ENCODE peak calls at places on chromosomes 12 and 14, in seven cellular contexts. N is SW 1271; S is NCI-H1092 treated with DMSO at 0.1 percent for 48 hours; K is SW480; D is HEK293T; M is activated CD8-positive, alpha-beta memory T cell treated with anti-CD3 and anti-CD28 coated beads for 1 hour; J is stimulated activated CD4-positive, alpha-beta T cell treated with anti-CD3 and anti-CD28 coated beads, Interleukin-12 subunit alpha, Interleukin-12 subunit beta, amount 100 ng/mL, for 4 hours. W is an unnamed sample.

GRCh38 chr14:67411820-67412421 is at the start of gene PLEK2:
- DNase-seq in S (no peak), D (no peak), J (peak), M (no peak), K (peak), N (peak), W (no peak)

GRCh38 chr14:104865069-104865630 is at the start of gene CEP170B:
- DNase-seq in M (no peak), K (peak), D (peak), S (no peak), N (peak), J (peak), W (no peak)

GRCh38 chr14:75229923-75230792 is 48.5 kb upstream of the FOS start:
- DNase-seq in J (no peak), K (peak), D (peak), M (peak), S (peak), N (peak), W (peak)

GRCh38 chr12:62720661-62721330 is 214.2 kb downstream of the PPM1H start:
- DNase-seq in D (no peak), J (no peak), M (no peak), N (no peak), K (no peak), S (peak), W (no peak)

GRCh38 chr12:22514875-22515274 is 29.5 kb downstream of the C2CD5 start:
- DNase-seq in D (no peak), N (no peak), M (no peak), K (no peak), J (no peak), S (no peak), W (no peak)

GRCh38 chr14:45947785-45948184 is 694.8 kb upstream of the MIS18BP1 start:
- DNase-seq in N (no peak), D (no peak), K (no peak), J (no peak), S (no peak), M (no peak), W (no peak)

GRCh38 chr12:83018063-83018462 is 331.4 kb downstream of the TMTC2 start:
- DNase-seq in S (no peak), K (no peak), J (no peak), M (no peak), N (no peak), D (no peak), W (no peak)

GRCh38 chr12:20463920-20464524 is 95.7 kb downstream of the PDE3A start:
- DNase-seq in N (peak), K (peak), S (no peak), J (no peak), D (no peak), M (no peak), W (no peak)

GRCh38 chr12:19410639-19411184 is 28.6 kb upstream of the AEBP2 start:
- DNase-seq in D (no peak), J (no peak), M (no peak), N (no peak), S (no peak), K (no peak), W (no peak)

GRCh38 chr14:20179218-20179617 is 11.5 kb upstream of the OR11G2 start:
- DNase-seq in N (no peak), K (no peak), J (no peak), S (no peak), D (no peak), M (no peak), W (no peak)

GRCh38 chr12:466762-467161 is 7.0 kb downstream of the B4GALNT3 start:
- DNase-seq in N (no peak), M (no peak), D (no peak), K (no peak), S (no peak), J (no peak), W (no peak)

GRCh38 chr12:73308079-73308478 is 1035.9 kb downstream of the TRHDE start:
- DNase-seq in D (no peak), K (no peak), S (no peak), N (no peak), M (no peak), J (no peak), W (no peak)

GRCh38 chr14:100526632-100527031 is 60.6 kb downstream of the BEGAIN start:
- DNase-seq in M (no peak), J (no peak), K (no peak), N (no peak), S (no peak), D (no peak), W (no peak)

GRCh38 chr14:92586001-92586947 is 72.7 kb downstream of the RIN3 start:
- DNase-seq in S (no peak), D (no peak), J (no peak), N (peak), M (no peak), K (no peak), W (no peak)

GRCh38 chr12:66441905-66442559 is 139.7 kb downstream of the HELB start:
- DNase-seq in S (no peak), N (no peak), K (no peak), M (no peak), J (no peak), D (no peak), W (no peak)

GRCh38 chr12:88371416-88372183 is 208.7 kb downstream of the KITLG start:
- DNase-seq in M (no peak), J (no peak), S (no peak), D (no peak), K (no peak), N (no peak), W (no peak)